ENCODE peak calls at places on chromosome 3, in seven cellular contexts. F, U, N, D, B, Q and E are unnamed samples.

GRCh38 chr3:113979916-113980315 is 32.1 kb downstream of the ZDHHC23 start:
- DNase-seq in F (no peak), U (no peak), N (no peak), D (no peak), B (no peak), Q (no peak), E (no peak)

GRCh38 chr3:177498037-177498857 is 301.0 kb upstream of the TBL1XR1 start:
- DNase-seq in F (no peak), U (no peak), N (peak), D (no peak), B (no peak), Q (no peak), E (peak)

GRCh38 chr3:174949523-174949922 is 90.4 kb downstream of the NAALADL2 start:
- DNase-seq in F (peak), U (no peak), N (peak), D (no peak), B (no peak), Q (no peak), E (no peak)

GRCh38 chr3:147699175-147699838 is 290.1 kb downstream of the ZIC1 start:
- DNase-seq in F (peak), U (no peak), N (peak), D (no peak), B (peak), Q (no peak), E (no peak)

GRCh38 chr3:123884258-123884831 is at the start of gene MYLK:
- DNase-seq in F (peak), U (peak), N (peak), D (peak), B (peak), Q (peak), E (peak)

GRCh38 chr3:33144433-33144832 is 30.6 kb downstream of the CRTAP start:
- DNase-seq in F (no peak), U (no peak), N (peak), D (peak), B (no peak), Q (peak), E (no peak)

GRCh38 chr3:124760601-124761000 is 30.3 kb downstream of the UMPS start:
- DNase-seq in F (peak), U (no peak), N (no peak), D (peak), B (no peak), Q (no peak), E (peak)

GRCh38 chr3:63500196-63500595 is 152.3 kb upstream of the SNTN start:
- DNase-seq in F (no peak), U (no peak), N (no peak), D (no peak), B (no peak), Q (no peak), E (peak)

GRCh38 chr3:64666171-64666581 is 21.6 kb downstream of the ADAMTS9 start:
- DNase-seq in F (peak), U (no peak), N (no peak), D (no peak), B (no peak), Q (no peak), E (peak)

GRCh38 chr3:115626711-115627110 is 3.4 kb downstream of the GAP43 start:
- DNase-seq in F (no peak), U (no peak), N (no peak), D (peak), B (no peak), Q (peak), E (no peak)

DNA sequence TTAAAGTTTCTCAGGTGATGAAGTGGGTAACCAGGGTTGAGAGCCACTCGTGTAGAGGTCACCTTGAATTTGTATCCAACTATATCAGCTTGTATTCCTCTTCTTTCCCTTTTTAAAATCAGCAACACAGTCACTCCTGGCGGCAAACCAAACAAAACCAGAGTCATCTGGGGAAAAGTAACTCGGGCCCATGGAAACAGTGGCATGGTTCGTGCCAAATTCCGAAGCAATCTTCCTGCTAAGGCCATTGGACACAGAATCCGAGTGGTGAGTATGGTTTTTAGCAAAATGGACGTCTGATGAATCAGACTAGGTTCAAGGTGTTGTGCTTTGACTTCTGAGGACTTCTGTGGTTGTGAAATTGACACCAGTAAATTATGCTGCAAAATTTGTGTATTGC is 3.9 kb downstream of the RPL35A start:
- DNase-seq in F (peak), U (no peak), N (no peak), D (no peak), B (no peak), Q (no peak), E (no peak)
- TF ChIP-seq EZH2phosphoT487 in F (no peak), U (no peak), N (no peak), D (no peak), B (no peak), Q (no peak), E (no peak)

GRCh38 chr3:138941259-138941885 is 5.6 kb downstream of the FOXL2 start:
- DNase-seq in F (peak), U (peak), N (peak), D (peak), B (peak), Q (peak), E (peak)

GRCh38 chr3:138939563-138940241 is 7.2 kb downstream of the FOXL2 start:
- DNase-seq in F (no peak), U (no peak), N (no peak), D (peak), B (no peak), Q (peak), E (no peak)

GRCh38 chr3:138938877-138939562 is 7.9 kb downstream of the FOXL2 start:
- DNase-seq in F (no peak), U (no peak), N (no peak), D (peak), B (no peak), Q (peak), E (no peak)

GRCh38 chr3:138942271-138942670 is 4.7 kb downstream of the FOXL2 start:
- DNase-seq in F (no peak), U (no peak), N (no peak), D (no peak), B (no peak), Q (no peak), E (no peak)

GRCh38 chr3:138940446-138940845 is 6.5 kb downstream of the FOXL2 start:
- DNase-seq in F (no peak), U (no peak), N (no peak), D (no peak), B (no peak), Q (no peak), E (no peak)
- TF ChIP-seq EZH2 in F (no peak), U (no peak), N (no peak), D (no peak), B (no peak), Q (no peak), E (no peak)

DNA sequence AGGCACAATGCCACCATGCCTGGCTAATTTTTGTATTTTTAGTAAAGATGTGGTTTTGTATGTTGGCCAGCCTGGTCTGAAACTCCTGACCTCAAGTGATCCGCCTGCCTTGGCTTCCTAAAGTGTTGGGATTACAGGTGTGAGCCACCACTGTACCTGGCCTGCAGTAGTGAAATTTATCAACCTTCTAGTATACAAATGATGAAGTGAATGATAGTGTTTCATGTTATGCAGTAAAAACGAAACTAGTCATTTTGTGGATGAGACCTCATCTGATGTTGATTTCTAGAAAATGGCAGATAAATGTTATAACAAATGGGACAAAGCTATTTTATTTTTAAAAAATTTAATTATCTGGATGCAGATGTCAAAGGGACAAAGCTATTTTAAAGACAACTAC is 32.9 kb downstream of the NXPE3 start:
- DNase-seq in F (no peak), U (no peak), N (no peak), D (no peak), B (no peak), Q (no peak), E (no peak)
- TF ChIP-seq EZH2phosphoT487 in F (no peak), U (no peak), N (no peak), D (no peak), B (no peak), Q (no peak), E (no peak)

DNA sequence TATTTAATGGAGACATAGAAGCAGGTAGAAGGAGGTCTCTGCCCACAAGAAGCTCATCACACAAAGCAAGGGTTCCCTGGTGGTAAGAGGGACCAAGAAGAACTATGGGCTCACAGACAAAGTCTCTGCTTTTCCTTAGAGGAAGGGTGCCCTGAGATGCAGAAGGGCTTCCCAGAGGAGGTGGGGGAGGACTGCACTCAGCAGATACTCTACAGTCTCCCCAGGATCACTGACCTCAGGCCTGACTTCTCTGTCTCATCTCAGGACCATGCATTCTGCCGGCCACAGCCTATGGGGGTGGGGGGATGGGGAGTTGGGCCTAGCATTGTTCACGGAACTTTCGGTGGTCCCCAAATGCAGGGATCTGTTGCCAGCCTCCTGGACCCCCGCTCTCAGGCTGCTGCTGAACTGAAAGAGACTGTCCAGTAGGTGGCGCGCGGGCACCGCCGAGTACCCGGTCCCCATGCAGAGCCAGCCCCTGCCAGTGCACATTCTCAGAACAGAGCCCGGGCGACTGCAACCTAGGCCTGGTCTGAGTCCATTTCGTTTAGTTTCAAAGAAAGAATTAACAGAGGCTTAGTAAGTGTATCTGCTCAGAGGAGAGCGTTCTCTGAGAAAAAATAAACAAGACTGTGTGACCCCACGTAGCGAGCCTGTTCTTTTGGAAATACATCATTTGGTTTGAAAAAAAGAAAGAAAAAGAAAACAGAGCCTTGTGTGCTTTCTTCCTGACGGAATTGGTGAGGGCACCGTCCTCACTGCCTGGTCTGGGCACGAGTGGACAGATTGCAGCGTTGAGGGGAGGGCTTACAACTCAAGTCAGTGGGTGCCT is 74.1 kb downstream of the LRTM1 start:
- DNase-seq in F (peak), U (peak), N (peak), D (peak), B (no peak), Q (peak), E (peak)
- TF ChIP-seq EZH2 in F (no peak), U (no peak), N (no peak), D (no peak), B (no peak), Q (no peak), E (no peak)

GRCh38 chr3:103968751-103969150 is 1398.0 kb upstream of the ALCAM start:
- DNase-seq in F (no peak), U (peak), N (no peak), D (peak), B (no peak), Q (no peak), E (no peak)
- TF ChIP-seq EZH2phosphoT487 in F (no peak), U (no peak), N (no peak), D (no peak), B (no peak), Q (no peak), E (no peak)

GRCh38 chr3:38646630-38647029 is 2.9 kb downstream of the SCN5A start:
- DNase-seq in F (peak), U (peak), N (peak), D (peak), B (no peak), Q (peak), E (peak)

GRCh38 chr3:38648659-38649499 is 608 bp downstream of the SCN5A start:
- DNase-seq in F (no peak), U (no peak), N (no peak), D (peak), B (no peak), Q (no peak), E (no peak)

GRCh38 chr3:38647217-38647970 is 2.1 kb downstream of the SCN5A start:
- DNase-seq in F (no peak), U (no peak), N (no peak), D (no peak), B (no peak), Q (no peak), E (no peak)

GRCh38 chr3:38649500-38650247 is at the start of gene SCN5A:
- DNase-seq in F (peak), U (peak), N (peak), D (peak), B (no peak), Q (peak), E (peak)

GRCh38 chr3:38648024-38648658 is 1.3 kb downstream of the SCN5A start:
- DNase-seq in F (no peak), U (no peak), N (no peak), D (no peak), B (no peak), Q (no peak), E (no peak)
- TF ChIP-seq EZH2 in F (no peak), U (no peak), N (no peak), D (no peak), B (no peak), Q (no peak), E (no peak)

GRCh38 chr3:39212665-39213064 is 20.3 kb upstream of the XIRP1 start:
- DNase-seq in F (no peak), U (no peak), N (no peak), D (no peak), B (no peak), Q (no peak), E (no peak)
- TF ChIP-seq EZH2phosphoT487 in F (no peak), U (no peak), N (no peak), D (no peak), B (no peak), Q (no peak), E (no peak)

DNA sequence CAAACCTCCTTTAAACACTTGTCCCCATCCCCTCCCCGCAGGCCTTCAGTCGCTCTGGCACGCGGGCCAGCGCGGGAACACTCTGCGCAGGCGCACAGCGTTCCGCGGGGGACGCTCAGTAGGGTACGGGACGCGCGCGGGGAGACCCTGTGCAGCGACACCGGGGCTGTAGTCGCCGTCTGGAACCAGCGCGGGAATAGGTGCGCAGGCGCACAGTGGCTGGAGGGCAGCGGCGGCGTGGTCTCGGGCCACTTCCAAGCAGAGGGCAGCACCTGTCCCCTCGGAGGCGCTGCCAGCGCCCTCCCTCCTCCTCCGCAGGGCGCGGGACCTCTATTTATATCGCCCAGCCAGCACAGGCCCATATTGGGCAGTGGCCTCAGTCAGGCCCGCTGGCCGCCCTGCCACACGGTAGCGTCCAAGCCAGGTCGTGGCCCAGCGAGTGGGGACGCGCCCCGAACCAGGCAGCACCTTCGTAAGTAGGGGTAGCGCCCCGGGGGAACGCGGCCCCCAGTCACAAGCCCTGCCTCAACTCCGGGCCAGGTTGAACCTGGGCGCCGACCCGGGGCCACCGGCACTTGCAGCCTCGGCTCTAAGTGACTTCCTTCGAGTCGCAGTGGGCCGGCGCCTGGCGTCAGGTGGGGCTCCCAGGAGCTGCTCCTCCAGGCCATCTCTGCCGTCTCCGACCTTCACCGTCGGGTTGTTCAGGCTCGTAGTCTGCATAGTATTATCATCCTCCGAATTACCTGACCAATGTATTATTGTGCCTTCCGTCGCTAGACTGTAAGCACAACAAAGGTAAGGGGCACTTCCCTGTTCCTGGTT is at the start of gene KBTBD12:
- DNase-seq in F (peak), U (no peak), N (no peak), D (peak), B (no peak), Q (peak), E (no peak)
- TF ChIP-seq EZH2 in F (no peak), U (no peak), N (no peak), D (no peak), B (no peak), Q (no peak), E (no peak)

DNA sequence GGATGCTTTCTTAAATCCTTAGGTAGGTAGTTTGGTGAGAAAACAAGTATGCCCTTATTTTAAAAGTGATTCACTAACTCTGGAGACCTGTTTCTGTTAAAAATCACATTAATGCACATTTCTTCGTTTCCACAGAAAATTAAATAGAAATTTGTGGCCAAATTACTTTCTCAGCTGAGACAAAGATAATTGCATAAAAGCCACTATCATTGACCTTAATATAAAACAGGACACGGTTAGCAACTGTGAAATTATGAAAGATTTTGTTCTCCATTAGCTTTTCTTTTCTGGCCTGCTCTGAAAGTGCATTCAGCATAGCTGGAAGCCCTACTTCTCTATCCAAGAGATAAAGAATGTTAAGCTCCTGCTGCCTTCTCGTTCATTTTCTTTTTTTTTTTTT is 576.8 kb downstream of the OTOL1 start:
- DNase-seq in F (no peak), U (no peak), N (no peak), D (no peak), B (no peak), Q (peak), E (no peak)
- TF ChIP-seq EZH2phosphoT487 in F (no peak), U (no peak), N (no peak), D (no peak), B (no peak), Q (no peak), E (no peak)